ENCODE peak calls at places on chromosomes 11 and 22, in six cellular contexts. H is left cardiac atrium; E is activated CD4-positive, alpha-beta T cell treated with anti-CD3 and anti-CD28 coated beads for 24 hours; U is cardiac fibroblast; S is uterus; J is GM18507. L is an unnamed sample.
A peak's percentile ranks its signal among the peaks of the same experiment; 100 is the strongest.

GRCh38 chr22:20249797-20250354 is 18.2 kb downstream of the RTN4R start:
- DNase-seq in U (peak; percentile 57), H (no peak), E (no peak), J (no peak), S (peak; percentile 48), L (no peak)

GRCh38 chr11:77104727-77105126 is 2.1 kb downstream of the OMP start:
- DNase-seq in U (no peak), S (no peak), H (no peak), E (no peak), J (no peak), L (no peak)

GRCh38 chr11:19380375-19380774 is 139.6 kb upstream of the E2F8 start:
- DNase-seq in E (no peak), U (peak; percentile 98), H (peak; percentile 41), J (no peak), S (no peak), L (no peak)

GRCh38 chr11:133078591-133079179 is 453.6 kb downstream of the OPCML start:
- DNase-seq in S (no peak), E (no peak), U (peak; percentile 48), J (no peak), H (peak; percentile 60), L (peak; percentile 34)

GRCh38 chr11:65055538-65055937 is 2.8 kb downstream of the NAALADL1 start:
- DNase-seq in S (no peak), U (no peak), E (no peak), J (no peak), H (no peak), L (no peak)

GRCh38 chr11:94563176-94563847 is 3.9 kb upstream of the PIWIL4 start:
- DNase-seq in S (no peak), U (peak; percentile 84), E (no peak), J (no peak), H (no peak), L (no peak)

GRCh38 chr11:57515332-57516060 is at the start of gene SLC43A1:
- DNase-seq in S (peak; percentile 58), E (no peak), J (no peak), H (peak; percentile 74), U (peak; percentile 60), L (peak; percentile 99)

GRCh38 chr11:83724704-83725114 is 438.5 kb upstream of the CCDC90B start:
- DNase-seq in S (peak; percentile 34), H (no peak), U (no peak), J (no peak), E (no peak), L (no peak)

GRCh38 chr22:50544746-50545253 is 899 bp upstream of the KLHDC7B start:
- DNase-seq in S (no peak), H (peak; percentile 19), U (no peak), E (no peak), J (no peak), L (no peak)

GRCh38 chr11:60143768-60144167 is 39.1 kb downstream of the MS4A6A start:
- DNase-seq in H (no peak), E (no peak), S (no peak), U (no peak), J (no peak), L (no peak)

GRCh38 chr11:44934110-44934509 is 16.6 kb downstream of the TP53I11 start:
- DNase-seq in E (no peak), J (no peak), S (no peak), H (no peak), U (no peak), L (no peak)

L was measured in HuH-7.